ENCODE peak calls at places on chromosomes 3 and 15, in eight cellular contexts. B, L, J, D, C, F, O and Z are unnamed samples.

GRCh38 chr15:76517910-76518309 is 181.3 kb downstream of the ISL2 start:
- DNase-seq in B (no peak), L (no peak), J (no peak), D (no peak), C (no peak), F (no peak), O (no peak), Z (no peak)

GRCh38 chr3:83523470-83524073 is 1435.2 kb upstream of the CADM2 start:
- DNase-seq in B (peak), L (peak), J (peak), D (peak), C (peak), F (no peak), O (no peak), Z (peak)

GRCh38 chr15:90603893-90604292 is 74.2 kb downstream of the CRTC3 start:
- DNase-seq in B (no peak), L (no peak), J (no peak), D (no peak), C (peak), F (peak), O (no peak), Z (no peak)

GRCh38 chr15:87118424-87118823 is 1038.8 kb downstream of the AGBL1 start:
- DNase-seq in B (no peak), L (no peak), J (no peak), D (peak), C (no peak), F (no peak), O (no peak), Z (no peak)

GRCh38 chr15:73914145-73914544 is 12.1 kb upstream of the LOXL1 start:
- DNase-seq in B (no peak), L (no peak), J (no peak), D (no peak), C (no peak), F (no peak), O (no peak), Z (no peak)

GRCh38 chr3:187783098-187783497 is 37.8 kb upstream of the BCL6 start:
- DNase-seq in B (peak), L (no peak), J (no peak), D (no peak), C (peak), F (no peak), O (no peak), Z (no peak)

GRCh38 chr15:85329561-85330421 is 50.6 kb upstream of the AKAP13 start:
- DNase-seq in B (peak), L (no peak), J (no peak), D (no peak), C (peak), F (no peak), O (no peak), Z (no peak)

GRCh38 chr3:9098716-9099675 is 135.7 kb upstream of the RAD18 start:
- DNase-seq in B (no peak), L (no peak), J (no peak), D (no peak), C (no peak), F (no peak), O (no peak), Z (no peak)

GRCh38 chr3:23999012-23999641 is 54.0 kb downstream of the NR1D2 start:
- DNase-seq in B (no peak), L (peak), J (peak), D (peak), C (peak), F (peak), O (peak), Z (peak)

GRCh38 chr3:52004158-52004787 is 8.6 kb upstream of the RPL29 start:
- DNase-seq in B (peak), L (no peak), J (no peak), D (peak), C (peak), F (no peak), O (no peak), Z (no peak)

GRCh38 chr3:15345608-15346137 is 13.3 kb upstream of the SH3BP5 start:
- DNase-seq in B (no peak), L (no peak), J (no peak), D (no peak), C (peak), F (no peak), O (no peak), Z (no peak)

GRCh38 chr3:136070334-136070733 is 104.8 kb downstream of the PPP2R3A start:
- DNase-seq in B (peak), L (no peak), J (no peak), D (no peak), C (peak), F (no peak), O (no peak), Z (no peak)

GRCh38 chr15:39242345-39242744 is 338.5 kb upstream of the THBS1 start:
- DNase-seq in B (no peak), L (no peak), J (no peak), D (no peak), C (peak), F (no peak), O (no peak), Z (no peak)

GRCh38 chr15:94467034-94467433 is 235.7 kb downstream of the MCTP2 start:
- DNase-seq in B (no peak), L (no peak), J (no peak), D (no peak), C (no peak), F (no peak), O (no peak), Z (no peak)

GRCh38 chr15:44656241-44656640 is 7.2 kb downstream of the SPG11 start:
- DNase-seq in B (no peak), L (no peak), J (no peak), D (no peak), C (no peak), F (no peak), O (no peak), Z (no peak)

GRCh38 chr15:96038650-96039049 is 291.9 kb upstream of the NR2F2 start:
- DNase-seq in B (peak), L (no peak), J (no peak), D (no peak), C (peak), F (no peak), O (no peak), Z (no peak)

GRCh38 chr3:127740136-127740915 is 67.6 kb downstream of the ABTB1 start:
- DNase-seq in B (no peak), L (no peak), J (no peak), D (no peak), C (no peak), F (no peak), O (no peak), Z (no peak)

GRCh38 chr3:124584552-124585391 is 145.5 kb upstream of the UMPS start:
- DNase-seq in B (no peak), L (no peak), J (no peak), D (peak), C (peak), F (peak), O (peak), Z (peak)

GRCh38 chr15:61046291-61046690 is 182.8 kb downstream of the RORA start:
- DNase-seq in B (no peak), L (no peak), J (no peak), D (no peak), C (no peak), F (no peak), O (no peak), Z (no peak)